ENCODE peak calls at places on chromosome 9, in four cellular contexts. X is OCI-LY7, Y is endothelial cell of umbilical vein, C is HCT116. S is an unnamed sample.

GRCh38 chr9:3181049-3181953 is 337.4 kb upstream of the PUM3 start:
- DNase-seq in Y (no peak), C (no peak), X (peak), S (no peak)

GRCh38 chr9:27572918-27573698 is at the start of gene C9orf72:
- DNase-seq in X (peak), C (no peak), Y (peak), S (no peak)

GRCh38 chr9:117000834-117001233 is 313.7 kb downstream of the TRIM32 start:
- DNase-seq in Y (no peak), X (no peak), C (no peak), S (no peak)

GRCh38 chr9:36174731-36175130 is 5.5 kb downstream of the CCIN start:
- DNase-seq in X (no peak), C (no peak), Y (no peak), S (no peak)

GRCh38 chr9:121945849-121946248 is 147.3 kb downstream of the TTLL11 start:
- DNase-seq in Y (no peak), C (no peak), X (peak), S (no peak)

GRCh38 chr9:6215562-6215961 is at the start of gene IL33:
- DNase-seq in X (no peak), C (no peak), Y (peak), S (no peak)

GRCh38 chr9:129412814-129413536 is 207.9 kb downstream of the C9orf50 start:
- DNase-seq in C (no peak), X (no peak), Y (peak), S (no peak)

GRCh38 chr9:92029553-92029952 is 79.5 kb upstream of the ROR2 start:
- DNase-seq in C (no peak), X (no peak), Y (no peak), S (no peak)

GRCh38 chr9:22084336-22085035 is 75.4 kb upstream of the CDKN2B start:
- DNase-seq in C (peak), Y (peak), X (no peak), S (no peak)

GRCh38 chr9:109799141-109799540 is 19.1 kb downstream of the PALM2AKAP2 start:
- DNase-seq in X (no peak), C (no peak), Y (no peak), S (no peak)

GRCh38 chr9:3243676-3244075 is 282.1 kb downstream of the RFX3 start:
- DNase-seq in Y (no peak), C (no peak), X (no peak), S (no peak)

GRCh38 chr9:128913048-128913900 is 7.5 kb upstream of the PHYHD1 start:
- DNase-seq in Y (no peak), C (no peak), X (no peak), S (no peak)

GRCh38 chr9:131869312-131869711 is 129.4 kb upstream of the RAPGEF1 start:
- DNase-seq in Y (no peak), X (no peak), C (no peak), S (no peak)

GRCh38 chr9:112352209-112352608 is 18.8 kb upstream of the PTBP3 start:
- DNase-seq in X (no peak), C (no peak), Y (no peak), S (no peak)

GRCh38 chr9:21560281-21560745 is 78.2 kb upstream of the IFNE start:
- DNase-seq in X (no peak), C (no peak), Y (no peak), S (no peak)

GRCh38 chr9:113956901-113957777 is 81.0 kb downstream of the ZNF618 start:
- DNase-seq in X (no peak), C (no peak), Y (peak), S (no peak)

GRCh38 chr9:98708103-98708932 is 417 bp downstream of the GABBR2 start:
- DNase-seq in C (no peak), Y (peak), X (no peak), S (no peak)

GRCh38 chr9:28782630-28783029 is 1209.3 kb upstream of the C9orf72 start:
- DNase-seq in Y (no peak), C (no peak), X (no peak), S (no peak)

GRCh38 chr9:136051568-136052432 is 43.3 kb downstream of the NACC2 start:
- DNase-seq in Y (peak), X (no peak), C (peak), S (no peak)

GRCh38 chr9:72396247-72397091 is 31.5 kb upstream of the ZFAND5 start:
- DNase-seq in Y (peak), X (no peak), C (no peak), S (no peak)

GRCh38 chr9:34651286-34651685 is 699 bp upstream of the IL11RA start:
- DNase-seq in C (no peak), X (no peak), Y (peak), S (no peak)

GRCh38 chr9:70046274-70047070 is 2.8 kb downstream of the MAMDC2 start:
- DNase-seq in C (no peak), Y (peak), X (no peak), S (no peak)

GRCh38 chr9:93052791-93053540 is 5.5 kb upstream of the SUSD3 start:
- DNase-seq in C (no peak), Y (no peak), X (no peak), S (no peak)
- H3K4me2 ChIP-seq in C (no peak), Y (no peak), X (no peak), S (no peak)

DNA sequence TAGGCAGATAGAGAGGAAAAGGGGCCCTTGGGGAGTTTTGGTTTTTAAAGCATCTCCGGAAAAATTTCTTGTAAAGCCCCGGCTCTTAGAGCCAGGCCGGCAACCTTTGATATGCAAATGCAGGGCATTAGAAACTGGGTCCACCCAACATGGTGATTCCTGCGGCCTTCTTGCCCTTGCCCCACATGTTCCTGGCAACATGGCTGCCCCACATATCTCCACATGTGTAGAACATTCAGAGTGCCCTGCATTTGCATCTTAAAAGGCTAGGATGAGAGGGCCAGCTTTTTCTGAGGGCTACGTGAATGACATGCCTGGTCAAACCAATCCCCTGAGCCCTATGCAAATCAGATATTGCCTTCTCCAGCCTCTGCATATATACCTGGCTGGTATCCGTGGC is 5.0 kb upstream of the SNAPC3 start:
- DNase-seq in Y (no peak), C (no peak), X (no peak), S (no peak)
- H3K4me2 ChIP-seq in Y (no peak), C (no peak), X (no peak), S (no peak)

GRCh38 chr9:25960235-25960634 is 282.0 kb upstream of the TUSC1 start:
- DNase-seq in C (no peak), Y (no peak), X (no peak), S (no peak)

GRCh38 chr9:25964239-25964638 is 286.0 kb upstream of the TUSC1 start:
- DNase-seq in Y (peak), C (peak), X (peak), S (no peak)
- H3K4me2 ChIP-seq in Y (no peak), C (no peak), X (no peak), S (no peak)

DNA sequence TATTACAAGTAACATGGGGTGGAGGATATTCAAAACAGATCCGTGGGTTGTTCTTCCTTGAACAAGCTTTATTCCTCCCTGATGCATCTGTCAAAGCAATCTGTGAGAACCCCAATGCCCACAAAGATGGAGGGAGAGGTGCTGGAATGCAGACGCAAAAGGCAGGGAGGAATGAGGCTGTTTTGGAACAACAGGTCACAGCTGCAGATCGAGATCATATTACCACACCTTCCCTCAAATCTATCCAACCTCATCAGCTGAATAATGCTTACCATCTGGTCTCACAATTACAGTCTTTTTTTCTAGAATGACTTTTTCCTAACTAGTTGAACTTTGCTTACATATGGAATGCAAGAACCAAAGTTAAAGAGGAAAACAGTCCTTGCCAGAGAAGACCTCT is 158.1 kb downstream of the LPAR1 start:
- DNase-seq in X (no peak), Y (no peak), C (no peak), S (no peak)
- H3K4me2 ChIP-seq in X (no peak), Y (no peak), C (no peak), S (no peak)

GRCh38 chr9:87546704-87547103 is 49.0 kb downstream of the DAPK1 start:
- DNase-seq in X (no peak), C (no peak), Y (peak), S (no peak)
- H3K4me2 ChIP-seq in X (no peak), C (no peak), Y (peak), S (no peak)

DNA sequence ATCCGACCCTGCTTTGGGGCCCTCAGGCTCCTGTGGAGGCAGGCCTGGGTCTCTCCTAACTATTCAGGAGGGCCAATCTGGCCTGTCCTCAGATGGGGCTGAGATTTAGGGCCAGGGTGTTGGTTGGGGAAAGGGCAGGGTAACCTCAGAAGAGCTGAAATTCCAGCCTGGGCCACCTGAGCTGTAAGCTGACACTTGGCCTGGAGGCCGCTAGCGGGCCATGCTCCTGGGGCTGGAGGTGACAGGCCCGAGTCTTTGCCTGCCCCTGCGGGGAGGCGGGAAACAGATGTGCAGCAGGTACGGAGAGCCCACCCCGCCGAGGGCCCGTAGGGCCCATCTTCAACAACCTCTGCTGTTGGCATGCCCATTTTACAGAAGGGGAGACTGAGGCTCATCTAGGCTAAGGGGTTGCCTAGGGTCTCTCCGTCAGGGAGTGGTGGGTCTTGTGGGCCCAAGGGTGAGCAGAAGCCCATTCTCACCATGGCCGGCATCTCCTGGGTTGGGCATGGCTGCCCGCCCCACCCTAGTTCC is 69.5 kb downstream of the RXRA start:
- DNase-seq in Y (no peak), C (no peak), X (no peak), S (no peak)
- H3K4me2 ChIP-seq in Y (peak), C (no peak), X (peak), S (peak)

GRCh38 chr9:4489562-4489918 is 728 bp upstream of the SLC1A1 start:
- DNase-seq in Y (no peak), X (no peak), C (no peak), S (no peak)
- H3K4me2 ChIP-seq in Y (peak), X (no peak), C (peak), S (peak)

GRCh38 chr9:130845901-130846381 is 10.9 kb downstream of the ABL1 start:
- DNase-seq in X (no peak), Y (peak), C (no peak), S (no peak)
- H3K4me2 ChIP-seq in X (no peak), Y (peak), C (peak), S (no peak)